ENCODE peak calls at places on chromosomes 3 and 15, in seven cellular contexts. O, Y, G, W, L, H and P are unnamed samples.

GRCh38 chr3:140378571-140379340 is 299.1 kb upstream of the TRIM42 start:
- DNase-seq in H (no peak), Y (no peak), W (no peak), L (no peak), O (no peak), G (no peak), P (no peak)

GRCh38 chr3:149340310-149340933 is 7.0 kb upstream of the TM4SF18 start:
- DNase-seq in W (no peak), G (no peak), Y (no peak), L (peak; percentile 3), O (no peak), H (no peak), P (no peak)

GRCh38 chr3:20047341-20047779 is 7.1 kb downstream of the KAT2B start:
- DNase-seq in Y (no peak), H (no peak), G (no peak), L (no peak), O (no peak), W (no peak), P (no peak)

GRCh38 chr15:36499751-36500389 is 79.6 kb upstream of the CDIN1 start:
- DNase-seq in Y (no peak), L (no peak), G (no peak), O (no peak), W (no peak), H (no peak), P (no peak)

GRCh38 chr3:37944243-37944955 is 46.2 kb upstream of the VILL start:
- DNase-seq in H (no peak), W (no peak), G (no peak), O (no peak), Y (no peak), L (no peak), P (no peak)

GRCh38 chr3:179146911-179147570 is 1.1 kb upstream of the PIK3CA start:
- DNase-seq in H (no peak), L (peak; percentile 77), G (peak; percentile 63), O (peak; percentile 89), W (no peak), Y (peak; percentile 81), P (no peak)

GRCh38 chr3:133452603-133453313 is 52.9 kb downstream of the BFSP2 start:
- DNase-seq in Y (no peak), O (no peak), L (no peak), H (no peak), W (no peak), G (no peak), P (no peak)

GRCh38 chr3:128201158-128201755 is 48.0 kb downstream of the EEFSEC start:
- DNase-seq in Y (no peak), G (no peak), H (no peak), O (no peak), W (no peak), L (no peak), P (no peak)

GRCh38 chr3:188734395-188734794 is 437.4 kb upstream of the TPRG1 start:
- DNase-seq in O (no peak), L (no peak), G (no peak), W (no peak), H (no peak), Y (no peak), P (no peak)

GRCh38 chr3:187741403-187742350 is 3.6 kb downstream of the BCL6 start:
- DNase-seq in W (peak; percentile 70), G (peak; percentile 68), O (peak; percentile 84), H (peak; percentile 76), Y (peak; percentile 68), L (no peak), P (peak; percentile 80)

GRCh38 chr3:112889357-112889756 is 42.7 kb upstream of the CD200R1L start:
- DNase-seq in L (no peak), O (no peak), H (no peak), W (no peak), Y (no peak), G (no peak), P (no peak)

GRCh38 chr3:182723596-182723995 is 69.7 kb upstream of the ATP11B start:
- DNase-seq in Y (no peak), G (no peak), O (no peak), L (no peak), W (no peak), H (no peak), P (no peak)

GRCh38 chr3:24519368-24520100 is 24.9 kb upstream of the THRB start:
- DNase-seq in Y (no peak), L (no peak), G (no peak), W (no peak), H (no peak), O (no peak), P (no peak)

GRCh38 chr15:73908030-73908821 is 18.0 kb upstream of the LOXL1 start:
- DNase-seq in L (no peak), O (peak; percentile 56), G (peak; percentile 35), W (peak; percentile 88), Y (peak; percentile 78), H (peak; percentile 86), P (peak; percentile 72)

GRCh38 chr3:10551821-10552630 is 46.6 kb upstream of the ATP2B2 start:
- DNase-seq in L (no peak), W (peak; percentile 44), O (peak; percentile 96), Y (no peak), G (peak; percentile 1), H (peak; percentile 27), P (peak; percentile 72)

GRCh38 chr3:158950131-158950901 is 148.5 kb downstream of the MFSD1 start:
- DNase-seq in O (no peak), G (no peak), W (no peak), H (no peak), Y (no peak), L (no peak), P (no peak)

GRCh38 chr15:99442268-99442897 is 123.4 kb upstream of the MEF2A start:
- DNase-seq in H (peak; percentile 76), G (no peak), W (no peak), O (no peak), Y (no peak), L (no peak), P (no peak)

GRCh38 chr15:64898406-64898805 is 13.3 kb upstream of the ANKDD1A start:
- DNase-seq in G (no peak), Y (no peak), O (no peak), L (no peak), H (no peak), W (no peak), P (no peak)

GRCh38 chr15:95499397-95499796 is 831.1 kb upstream of the NR2F2 start:
- DNase-seq in L (no peak), G (no peak), Y (no peak), W (no peak), O (no peak), H (no peak), P (no peak)

GRCh38 chr15:31480356-31481058 is 153.9 kb downstream of the KLF13 start:
- DNase-seq in H (no peak), L (no peak), O (no peak), Y (no peak), G (no peak), W (no peak), P (no peak)

GRCh38 chr15:50126072-50126471 is 7.0 kb upstream of the ATP8B4 start:
- DNase-seq in G (no peak), W (no peak), O (no peak), Y (no peak), L (no peak), H (no peak), P (no peak)

GRCh38 chr15:87478688-87479072 is 777.9 kb downstream of the NTRK3 start:
- DNase-seq in H (no peak), Y (no peak), G (no peak), O (no peak), L (no peak), W (no peak), P (no peak)

GRCh38 chr15:28019594-28020320 is 79.4 kb downstream of the OCA2 start:
- DNase-seq in H (no peak), W (peak; percentile 65), G (no peak), Y (no peak), L (no peak), O (no peak), P (no peak)

GRCh38 chr15:93321881-93322282 is 232.9 kb upstream of the RGMA start:
- DNase-seq in G (no peak), H (no peak), Y (no peak), W (no peak), O (no peak), L (no peak), P (no peak)

GRCh38 chr3:170869645-170870593 is at the start of gene RPL22L1:
- DNase-seq in Y (no peak), W (peak; percentile 95), G (peak; percentile 94), H (peak; percentile 92), L (no peak), O (no peak), P (peak; percentile 95)

GRCh38 chr15:84955089-84955848 is 26.4 kb upstream of the PDE8A start:
- DNase-seq in L (no peak), W (peak; percentile 58), G (peak; percentile 26), H (peak; percentile 71), O (peak; percentile 3), Y (peak; percentile 85), P (peak; percentile 56)

GRCh38 chr15:59243622-59244021 is 37.0 kb downstream of the LDHAL6B start:
- DNase-seq in H (no peak), O (no peak), W (no peak), Y (no peak), G (no peak), L (no peak), P (no peak)

GRCh38 chr3:188807002-188807401 is 364.8 kb upstream of the TPRG1 start:
- DNase-seq in O (peak; percentile 53), L (no peak), W (no peak), H (no peak), Y (no peak), G (no peak), P (no peak)

GRCh38 chr15:57355259-57355658 is 21.0 kb upstream of the CGNL1 start:
- DNase-seq in L (no peak), H (no peak), W (no peak), Y (no peak), O (no peak), G (no peak), P (no peak)

GRCh38 chr3:101803152-101803782 is 24.3 kb downstream of the NXPE3 start:
- DNase-seq in W (no peak), Y (peak; percentile 71), G (peak; percentile 49), L (peak; percentile 18), O (peak; percentile 68), H (no peak), P (peak; percentile 62)

GRCh38 chr3:179526989-179527391 is 35.7 kb upstream of the ACTL6A start:
- DNase-seq in W (peak; percentile 52), L (no peak), G (no peak), H (peak; percentile 22), O (no peak), Y (peak; percentile 24), P (no peak)

GRCh38 chr15:71705151-71705550 is 105.2 kb upstream of the NR2E3 start:
- DNase-seq in G (no peak), O (no peak), L (no peak), W (no peak), H (no peak), Y (no peak), P (no peak)

GRCh38 chr3:69907554-69907953 is 92.0 kb upstream of the SAMMSON start:
- DNase-seq in L (no peak), H (no peak), G (no peak), Y (no peak), O (no peak), W (no peak), P (no peak)

GRCh38 chr3:160618363-160618762 is 53.0 kb upstream of the KPNA4 start:
- DNase-seq in Y (no peak), G (no peak), W (no peak), O (no peak), H (no peak), L (no peak), P (no peak)

GRCh38 chr15:70703483-70703882 is 59.9 kb downstream of the UACA start:
- DNase-seq in W (no peak), Y (no peak), H (no peak), O (no peak), G (no peak), L (no peak), P (no peak)

GRCh38 chr3:141797819-141798405 is 34.7 kb downstream of the GRK7 start:
- DNase-seq in L (no peak), O (no peak), G (no peak), H (peak; percentile 21), W (no peak), Y (no peak), P (no peak)